ENCODE peak calls at places on chromosomes 7 and 10, in six cellular contexts. One of them, this sample, is unnamed.

GRCh38 chr7:92674379-92674778 is 84.2 kb upstream of the FAM133B start:
- DNase-seq in AG10803: no peak
- DNase-seq in nephron progenitor cell: no peak
- DNase-seq in cardiac fibroblast: no peak
- DNase-seq in heart left ventricle: no peak
- DNase-seq in Peyer's patch: no peak
- DNase-seq in this sample: no peak

GRCh38 chr10:77505431-77506334 is 131.9 kb downstream of the KCNMA1 start:
- DNase-seq in AG10803: peak; percentile 97
- DNase-seq in nephron progenitor cell: no peak
- DNase-seq in cardiac fibroblast: peak; percentile 66
- DNase-seq in heart left ventricle: no peak
- DNase-seq in Peyer's patch: no peak
- DNase-seq in this sample: no peak

GRCh38 chr10:13787015-13787421 is 200.3 kb downstream of the PRPF18 start:
- DNase-seq in AG10803: no peak
- DNase-seq in nephron progenitor cell: no peak
- DNase-seq in cardiac fibroblast: peak; percentile 81
- DNase-seq in heart left ventricle: peak; percentile 39
- DNase-seq in Peyer's patch: no peak
- DNase-seq in this sample: no peak

GRCh38 chr10:77231375-77231774 is 406.2 kb downstream of the KCNMA1 start:
- DNase-seq in AG10803: no peak
- DNase-seq in nephron progenitor cell: no peak
- DNase-seq in cardiac fibroblast: no peak
- DNase-seq in heart left ventricle: no peak
- DNase-seq in Peyer's patch: no peak
- DNase-seq in this sample: no peak

GRCh38 chr10:88793747-88794299 is 8.7 kb upstream of the LIPM start:
- DNase-seq in AG10803: peak; percentile 25
- DNase-seq in nephron progenitor cell: no peak
- DNase-seq in cardiac fibroblast: peak; percentile 46
- DNase-seq in heart left ventricle: no peak
- DNase-seq in Peyer's patch: no peak
- DNase-seq in this sample: no peak

GRCh38 chr10:79181227-79181626 is 112.5 kb downstream of the ZMIZ1 start:
- DNase-seq in AG10803: no peak
- DNase-seq in nephron progenitor cell: no peak
- DNase-seq in cardiac fibroblast: no peak
- DNase-seq in heart left ventricle: no peak
- DNase-seq in Peyer's patch: no peak
- DNase-seq in this sample: no peak

GRCh38 chr7:85074-85945 is 107.1 kb upstream of the FAM20C start:
- DNase-seq in AG10803: peak; percentile 67
- DNase-seq in nephron progenitor cell: no peak
- DNase-seq in cardiac fibroblast: peak; percentile 57
- DNase-seq in heart left ventricle: no peak
- DNase-seq in Peyer's patch: no peak
- DNase-seq in this sample: peak; percentile 62

GRCh38 chr10:30345611-30346010 is 3.5 kb downstream of the MTPAP start:
- DNase-seq in AG10803: no peak
- DNase-seq in nephron progenitor cell: no peak
- DNase-seq in cardiac fibroblast: no peak
- DNase-seq in heart left ventricle: no peak
- DNase-seq in Peyer's patch: no peak
- DNase-seq in this sample: no peak

GRCh38 chr10:80599424-80599847 is 61.7 kb downstream of the SH2D4B start:
- DNase-seq in AG10803: peak; percentile 23
- DNase-seq in nephron progenitor cell: peak; percentile 73
- DNase-seq in cardiac fibroblast: peak; percentile 48
- DNase-seq in heart left ventricle: peak; percentile 25
- DNase-seq in Peyer's patch: no peak
- DNase-seq in this sample: peak; percentile 63

GRCh38 chr7:36045830-36046341 is 107.2 kb upstream of the EEPD1 start:
- DNase-seq in AG10803: no peak
- DNase-seq in nephron progenitor cell: no peak
- DNase-seq in cardiac fibroblast: no peak
- DNase-seq in heart left ventricle: no peak
- DNase-seq in Peyer's patch: no peak
- DNase-seq in this sample: no peak

GRCh38 chr7:151246161-151247015 is 2.1 kb downstream of the SMARCD3 start:
- DNase-seq in AG10803: no peak
- DNase-seq in nephron progenitor cell: peak; percentile 16
- DNase-seq in cardiac fibroblast: no peak
- DNase-seq in heart left ventricle: no peak
- DNase-seq in Peyer's patch: peak; percentile 37
- DNase-seq in this sample: no peak

GRCh38 chr10:48655426-48656240 is 29.0 kb upstream of the WDFY4 start:
- DNase-seq in AG10803: peak; percentile 67
- DNase-seq in nephron progenitor cell: no peak
- DNase-seq in cardiac fibroblast: peak; percentile 76
- DNase-seq in heart left ventricle: peak; percentile 72
- DNase-seq in Peyer's patch: peak; percentile 88
- DNase-seq in this sample: peak; percentile 59

GRCh38 chr7:102093599-102094001 is 193.1 kb upstream of the SH2B2 start:
- DNase-seq in AG10803: no peak
- DNase-seq in nephron progenitor cell: no peak
- DNase-seq in cardiac fibroblast: no peak
- DNase-seq in heart left ventricle: no peak
- DNase-seq in Peyer's patch: no peak
- DNase-seq in this sample: no peak

DNA sequence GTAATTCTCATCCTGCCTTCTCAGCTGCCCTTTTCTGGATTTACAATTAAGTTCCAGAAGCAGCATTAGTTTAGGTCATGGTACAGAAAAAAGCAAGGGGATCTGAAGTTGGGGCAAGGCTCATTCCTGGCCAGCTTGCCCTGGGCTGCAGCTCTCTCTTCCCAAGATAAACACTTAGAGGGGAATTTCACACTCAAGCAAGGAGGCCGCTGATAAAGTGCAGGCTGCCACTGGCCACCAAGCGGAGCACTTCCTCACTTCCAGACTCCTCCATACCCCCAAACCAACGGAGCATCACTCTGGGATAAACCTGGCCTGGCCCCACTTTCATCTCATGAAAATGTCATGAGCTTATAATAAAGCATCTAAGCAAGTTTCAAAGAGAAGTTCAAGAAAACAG is 445.5 kb upstream of the MKI67 start:
- DNase-seq in AG10803: no peak
- DNase-seq in nephron progenitor cell: no peak
- DNase-seq in cardiac fibroblast: no peak
- DNase-seq in heart left ventricle: no peak
- DNase-seq in Peyer's patch: no peak
- DNase-seq in this sample: no peak
- TF ChIP-seq CTCF in AG10803: no peak
- TF ChIP-seq CTCF in nephron progenitor cell: peak; percentile 13
- TF ChIP-seq CTCF in cardiac fibroblast: no peak
- TF ChIP-seq CTCF in heart left ventricle: no peak
- TF ChIP-seq CTCF in Peyer's patch: no peak
- TF ChIP-seq CTCF in this sample: no peak

DNA sequence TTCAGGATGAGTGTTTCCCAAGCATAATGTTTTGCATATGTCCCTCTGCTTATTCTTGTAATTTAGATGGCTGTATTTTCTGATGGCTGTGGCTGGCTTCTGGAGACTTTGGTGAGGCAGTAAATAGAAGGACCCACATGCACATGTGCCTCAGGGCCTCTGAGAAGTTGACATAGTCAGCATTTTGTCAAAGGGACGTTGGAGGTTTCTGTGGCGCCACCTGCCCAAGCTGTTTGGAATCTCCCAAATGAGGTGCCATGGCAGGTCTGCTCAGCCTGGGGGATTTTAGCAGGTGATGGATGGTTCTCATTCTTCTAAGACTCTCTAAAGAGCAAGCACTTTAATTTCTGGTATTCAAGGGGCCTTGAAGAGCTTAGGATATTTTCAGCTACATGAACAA is 29.8 kb downstream of the C10orf120 start:
- DNase-seq in AG10803: no peak
- DNase-seq in nephron progenitor cell: no peak
- DNase-seq in cardiac fibroblast: no peak
- DNase-seq in heart left ventricle: no peak
- DNase-seq in Peyer's patch: no peak
- DNase-seq in this sample: no peak
- TF ChIP-seq CTCF in AG10803: no peak
- TF ChIP-seq CTCF in nephron progenitor cell: no peak
- TF ChIP-seq CTCF in cardiac fibroblast: no peak
- TF ChIP-seq CTCF in heart left ventricle: no peak
- TF ChIP-seq CTCF in Peyer's patch: no peak
- TF ChIP-seq CTCF in this sample: no peak

GRCh38 chr7:52018680-52019054 is 702.1 kb upstream of the COBL start:
- DNase-seq in AG10803: no peak
- DNase-seq in nephron progenitor cell: no peak
- DNase-seq in cardiac fibroblast: no peak
- DNase-seq in heart left ventricle: no peak
- DNase-seq in Peyer's patch: no peak
- DNase-seq in this sample: no peak
- TF ChIP-seq CTCF in AG10803: no peak
- TF ChIP-seq CTCF in nephron progenitor cell: no peak
- TF ChIP-seq CTCF in cardiac fibroblast: no peak
- TF ChIP-seq CTCF in heart left ventricle: no peak
- TF ChIP-seq CTCF in Peyer's patch: no peak
- TF ChIP-seq CTCF in this sample: no peak

GRCh38 chr10:104340099-104340594 is 1.9 kb upstream of the ITPRIP start:
- DNase-seq in AG10803: no peak
- DNase-seq in nephron progenitor cell: no peak
- DNase-seq in cardiac fibroblast: no peak
- DNase-seq in heart left ventricle: no peak
- DNase-seq in Peyer's patch: no peak
- DNase-seq in this sample: no peak

GRCh38 chr10:104337527-104337984 is 709 bp downstream of the ITPRIP start:
- DNase-seq in AG10803: peak; percentile 38
- DNase-seq in nephron progenitor cell: no peak
- DNase-seq in cardiac fibroblast: no peak
- DNase-seq in heart left ventricle: peak; percentile 58
- DNase-seq in Peyer's patch: no peak
- DNase-seq in this sample: peak; percentile 18

GRCh38 chr10:104336829-104337526 is 1.3 kb downstream of the ITPRIP start:
- DNase-seq in AG10803: peak; percentile 93
- DNase-seq in nephron progenitor cell: no peak
- DNase-seq in cardiac fibroblast: peak; percentile 84
- DNase-seq in heart left ventricle: no peak
- DNase-seq in Peyer's patch: no peak
- DNase-seq in this sample: no peak

GRCh38 chr10:104339469-104340098 is 1.3 kb upstream of the ITPRIP start:
- DNase-seq in AG10803: peak; percentile 74
- DNase-seq in nephron progenitor cell: no peak
- DNase-seq in cardiac fibroblast: peak; percentile 85
- DNase-seq in heart left ventricle: peak; percentile 84
- DNase-seq in Peyer's patch: no peak
- DNase-seq in this sample: no peak

GRCh38 chr10:104337985-104338735 is at the start of gene ITPRIP:
- DNase-seq in AG10803: peak; percentile 86
- DNase-seq in nephron progenitor cell: peak; percentile 75
- DNase-seq in cardiac fibroblast: peak; percentile 93
- DNase-seq in heart left ventricle: peak; percentile 84
- DNase-seq in Peyer's patch: peak; percentile 82
- DNase-seq in this sample: peak; percentile 39
- TF ChIP-seq CTCF in AG10803: peak; percentile 22
- TF ChIP-seq CTCF in nephron progenitor cell: peak; percentile 18
- TF ChIP-seq CTCF in cardiac fibroblast: no peak
- TF ChIP-seq CTCF in heart left ventricle: peak; percentile 48
- TF ChIP-seq CTCF in Peyer's patch: no peak
- TF ChIP-seq CTCF in this sample: no peak

DNA sequence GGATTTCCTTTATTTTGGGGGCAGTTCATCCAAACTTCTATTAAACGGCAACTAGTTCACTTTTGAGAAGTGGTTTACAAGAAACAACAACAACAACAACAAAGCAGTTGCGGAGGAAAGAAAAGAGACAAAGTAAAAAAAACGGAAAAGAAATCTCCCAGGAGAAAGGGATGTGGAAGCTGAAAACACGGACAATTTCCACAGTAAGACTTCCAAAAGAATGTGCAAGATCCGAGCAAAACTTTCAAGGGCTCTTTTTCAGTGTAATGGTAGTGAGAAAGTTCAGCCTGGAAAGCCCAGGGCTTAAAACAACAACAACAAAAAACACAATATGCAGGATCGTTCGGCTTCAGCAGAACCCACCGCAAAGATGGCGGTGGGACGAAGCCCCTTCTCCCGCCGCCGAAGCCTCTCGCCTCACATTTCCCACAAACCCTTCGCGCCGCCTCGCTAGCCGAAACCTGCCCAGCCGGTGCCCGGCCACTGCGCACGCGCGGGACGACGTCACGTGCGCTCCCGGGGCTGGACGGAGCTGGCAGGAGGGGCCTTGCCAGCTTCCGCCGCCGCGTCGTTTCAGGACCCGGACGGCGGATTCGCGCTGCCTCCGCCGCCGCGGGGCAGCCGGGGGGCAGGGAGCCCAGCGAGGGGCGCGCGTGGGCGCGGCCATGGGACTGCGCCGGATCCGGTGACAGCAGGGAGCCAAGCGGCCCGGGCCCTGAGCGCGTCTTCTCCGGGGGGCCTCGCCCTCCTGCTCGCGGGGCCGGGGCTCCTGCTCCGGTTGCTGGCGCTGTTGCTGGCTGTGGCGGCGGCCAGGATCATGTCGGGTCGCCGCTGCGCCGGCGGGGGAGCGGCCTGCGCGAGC is at the start of gene TNKS2:
- DNase-seq in AG10803: peak; percentile 89
- DNase-seq in nephron progenitor cell: peak; percentile 97
- DNase-seq in cardiac fibroblast: peak; percentile 96
- DNase-seq in heart left ventricle: peak; percentile 95
- DNase-seq in Peyer's patch: peak; percentile 95
- DNase-seq in this sample: peak; percentile 93
- TF ChIP-seq CTCF in AG10803: no peak
- TF ChIP-seq CTCF in nephron progenitor cell: no peak
- TF ChIP-seq CTCF in cardiac fibroblast: no peak
- TF ChIP-seq CTCF in heart left ventricle: no peak
- TF ChIP-seq CTCF in Peyer's patch: no peak
- TF ChIP-seq CTCF in this sample: no peak

GRCh38 chr7:100573691-100574361 is at the start of gene SAP25:
- DNase-seq in AG10803: no peak
- DNase-seq in nephron progenitor cell: no peak
- DNase-seq in cardiac fibroblast: no peak
- DNase-seq in heart left ventricle: no peak
- DNase-seq in Peyer's patch: no peak
- DNase-seq in this sample: no peak

GRCh38 chr7:100572949-100573675 is 588 bp downstream of the SAP25 start:
- DNase-seq in AG10803: no peak
- DNase-seq in nephron progenitor cell: no peak
- DNase-seq in cardiac fibroblast: no peak
- DNase-seq in heart left ventricle: no peak
- DNase-seq in Peyer's patch: no peak
- DNase-seq in this sample: no peak

GRCh38 chr7:100571829-100572116 is 1.9 kb downstream of the SAP25 start:
- DNase-seq in AG10803: no peak
- DNase-seq in nephron progenitor cell: no peak
- DNase-seq in cardiac fibroblast: no peak
- DNase-seq in heart left ventricle: no peak
- DNase-seq in Peyer's patch: no peak
- DNase-seq in this sample: no peak

GRCh38 chr7:100570954-100571828 is 2.5 kb downstream of the SAP25 start:
- DNase-seq in AG10803: no peak
- DNase-seq in nephron progenitor cell: peak; percentile 51
- DNase-seq in cardiac fibroblast: no peak
- DNase-seq in heart left ventricle: no peak
- DNase-seq in Peyer's patch: no peak
- DNase-seq in this sample: no peak

GRCh38 chr7:100572281-100572948 is 1.3 kb downstream of the SAP25 start:
- DNase-seq in AG10803: no peak
- DNase-seq in nephron progenitor cell: no peak
- DNase-seq in cardiac fibroblast: no peak
- DNase-seq in heart left ventricle: no peak
- DNase-seq in Peyer's patch: no peak
- DNase-seq in this sample: no peak
- TF ChIP-seq CTCF in AG10803: no peak
- TF ChIP-seq CTCF in nephron progenitor cell: no peak
- TF ChIP-seq CTCF in cardiac fibroblast: no peak
- TF ChIP-seq CTCF in heart left ventricle: no peak
- TF ChIP-seq CTCF in Peyer's patch: no peak
- TF ChIP-seq CTCF in this sample: no peak

GRCh38 chr7:105013818-105014724 is at the start of gene KMT2E:
- DNase-seq in AG10803: peak; percentile 83
- DNase-seq in nephron progenitor cell: peak; percentile 93
- DNase-seq in cardiac fibroblast: peak; percentile 91
- DNase-seq in heart left ventricle: peak; percentile 94
- DNase-seq in Peyer's patch: peak; percentile 93
- DNase-seq in this sample: peak; percentile 90
- TF ChIP-seq CTCF in AG10803: no peak
- TF ChIP-seq CTCF in nephron progenitor cell: no peak
- TF ChIP-seq CTCF in cardiac fibroblast: peak; percentile 16
- TF ChIP-seq CTCF in heart left ventricle: peak; percentile 20
- TF ChIP-seq CTCF in Peyer's patch: no peak
- TF ChIP-seq CTCF in this sample: no peak

This sample was measured in Calu3.